ENCODE peak calls at places on chromosomes 4 and X, in seven cellular contexts. Q is stimulated activated CD8-positive, alpha-beta memory T cell treated with anti-CD3 and anti-CD28 coated beads, Interleukin-4, amount 100 ng/mL, for 48 hours; I is HS-5; E is spleen; X is A673; Y is stimulated activated CD4-positive, alpha-beta T cell treated with anti-CD3 and anti-CD28 coated beads, Interleukin-4, amount 100 ng/mL, for 4 hours; A is Karpas-422. H is an unnamed sample.

GRCh38 chr4:4430492-4431195 is 43.7 kb downstream of the NSG1 start:
- DNase-seq in Q (peak), I (peak), E (no peak), X (peak), Y (no peak), A (peak), H (no peak)

GRCh38 chrX:19769467-19769866 is 117.9 kb downstream of the SH3KBP1 start:
- DNase-seq in Q (no peak), I (no peak), E (no peak), X (no peak), Y (no peak), A (no peak), H (no peak)

GRCh38 chr4:103156107-103156506 is 42.0 kb downstream of the CENPE start:
- DNase-seq in Q (no peak), I (no peak), E (no peak), X (no peak), Y (no peak), A (no peak), H (no peak)

GRCh38 chr4:83548151-83548905 is 12.4 kb downstream of the GPAT3 start:
- DNase-seq in Q (peak), I (peak), E (peak), X (peak), Y (peak), A (no peak), H (no peak)

GRCh38 chrX:134236690-134237362 is at the start of gene CCDC160:
- DNase-seq in Q (peak), I (peak), E (peak), X (no peak), Y (no peak), A (no peak), H (peak)

GRCh38 chrX:129058405-129058804 is 464.9 kb downstream of the SMARCA1 start:
- DNase-seq in Q (no peak), I (no peak), E (no peak), X (no peak), Y (no peak), A (no peak), H (no peak)

GRCh38 chrX:13087322-13088154 is 43.1 kb upstream of the FAM9C start:
- DNase-seq in Q (peak), I (no peak), E (no peak), X (peak), Y (peak), A (no peak), H (no peak)

GRCh38 chr4:24169956-24170355 is 280.1 kb upstream of the PPARGC1A start:
- DNase-seq in Q (no peak), I (no peak), E (no peak), X (no peak), Y (no peak), A (no peak), H (no peak)

GRCh38 chr4:158858410-158859189 is 89.8 kb downstream of the FNIP2 start:
- DNase-seq in Q (no peak), I (peak), E (no peak), X (no peak), Y (no peak), A (no peak), H (no peak)

GRCh38 chr4:111639876-111640275 is 505.4 kb upstream of the FAM241A start:
- DNase-seq in Q (no peak), I (no peak), E (no peak), X (peak), Y (no peak), A (no peak), H (no peak)

GRCh38 chrX:56233682-56234081 is 1.5 kb downstream of the KLF8 start:
- DNase-seq in Q (peak), I (no peak), E (no peak), X (peak), Y (no peak), A (no peak), H (peak)

GRCh38 chr4:154626793-154627484 is 14.5 kb upstream of the FGG start:
- DNase-seq in Q (peak), I (no peak), E (peak), X (peak), Y (peak), A (peak), H (peak)

GRCh38 chr4:85084371-85085170 is 118.1 kb upstream of the WDFY3 start:
- DNase-seq in Q (no peak), I (peak), E (no peak), X (peak), Y (no peak), A (peak), H (no peak)

GRCh38 chr4:173182403-173182802 is 13.8 kb downstream of the GALNT7 start:
- DNase-seq in Q (no peak), I (peak), E (no peak), X (no peak), Y (no peak), A (no peak), H (no peak)

GRCh38 chr4:67875011-67875410 is 8.8 kb downstream of the TMPRSS11D start:
- DNase-seq in Q (no peak), I (no peak), E (no peak), X (no peak), Y (no peak), A (no peak), H (no peak)

GRCh38 chrX:372856-373640 is 13.7 kb downstream of the PPP2R3B start:
- DNase-seq in Q (no peak), I (no peak), E (peak), X (no peak), Y (no peak), A (no peak), H (no peak)

GRCh38 chr4:89509708-89510269 is 202.2 kb upstream of the GPRIN3 start:
- DNase-seq in Q (peak), I (peak), E (no peak), X (no peak), Y (peak), A (no peak), H (no peak)

GRCh38 chr4:168019019-168019651 is 73.2 kb upstream of the ANXA10 start:
- DNase-seq in Q (no peak), I (peak), E (no peak), X (no peak), Y (no peak), A (no peak), H (no peak)

GRCh38 chr4:186622788-186623464 is 67.6 kb upstream of the MTNR1A start:
- DNase-seq in Q (no peak), I (no peak), E (no peak), X (peak), Y (no peak), A (no peak), H (no peak)

GRCh38 chrX:139739138-139739537 is 31.2 kb upstream of the MCF2 start:
- DNase-seq in Q (peak), I (no peak), E (no peak), X (no peak), Y (no peak), A (no peak), H (no peak)

GRCh38 chrX:50927127-50927526 is 16.6 kb downstream of the BMP15 start:
- DNase-seq in Q (no peak), I (no peak), E (peak), X (no peak), Y (no peak), A (peak), H (no peak)

GRCh38 chrX:70132877-70133302 is 357 bp upstream of the IGBP1 start:
- DNase-seq in Q (no peak), I (no peak), E (no peak), X (no peak), Y (no peak), A (no peak), H (no peak)

GRCh38 chr4:5972571-5972970 is 45.7 kb downstream of the C4orf50 start:
- DNase-seq in Q (no peak), I (no peak), E (peak), X (no peak), Y (no peak), A (no peak), H (no peak)

GRCh38 chr4:2340272-2341061 is 78.0 kb downstream of the ZFYVE28 start:
- DNase-seq in Q (peak), I (no peak), E (peak), X (no peak), Y (no peak), A (no peak), H (peak)

GRCh38 chr4:144562019-144562740 is 83.8 kb upstream of the HHIP start:
- DNase-seq in Q (no peak), I (no peak), E (no peak), X (no peak), Y (no peak), A (no peak), H (no peak)

GRCh38 chrX:68060506-68061205 is 372.6 kb downstream of the OPHN1 start:
- DNase-seq in Q (no peak), I (no peak), E (no peak), X (no peak), Y (no peak), A (no peak), H (no peak)

GRCh38 chr4:151340751-151341385 is 15.5 kb upstream of the SH3D19 start:
- DNase-seq in Q (no peak), I (no peak), E (no peak), X (no peak), Y (no peak), A (no peak), H (no peak)

GRCh38 chrX:110003167-110004156 is 548 bp downstream of the TMEM164 start:
- DNase-seq in Q (no peak), I (no peak), E (peak), X (peak), Y (peak), A (peak), H (no peak)